ENCODE peak calls at places on chromosomes 12 and 14, in nine cellular contexts. U is WTC11, O is endothelial cell, D is endothelial cell of umbilical vein, P is neural crest cell, Y is body of pancreas, X is activated B cell treated with CpG ODN at 0.5 μM for 24 hours, K is fibroblast of mammary gland, T is choroid plexus epithelial cell. J is an unnamed sample.
A peak's percentile ranks its signal among the peaks of the same experiment; 100 is the strongest.

GRCh38 chr12:46507766-46508165 is 135.2 kb upstream of the SLC38A2 start:
- DNase-seq in P (no peak), Y (no peak), D (no peak), O (no peak), K (peak; percentile 28), T (no peak), U (no peak), X (no peak), J (no peak)

GRCh38 chr12:32780111-32780510 is 24.4 kb upstream of the YARS2 start:
- DNase-seq in D (no peak), Y (no peak), P (no peak), K (peak; percentile 7), T (peak; percentile 33), O (no peak), U (no peak), X (no peak), J (no peak)

GRCh38 chr12:26451763-26452162 is 256.4 kb downstream of the SSPN start:
- DNase-seq in D (no peak), P (no peak), Y (no peak), O (no peak), X (no peak), U (no peak), T (no peak), K (no peak), J (no peak)

GRCh38 chr14:64745511-64746041 is 41.4 kb downstream of the PLEKHG3 start:
- DNase-seq in Y (no peak), T (peak; percentile 72), X (no peak), D (no peak), K (no peak), U (no peak), P (no peak), O (no peak), J (no peak)

GRCh38 chr14:69535230-69535848 is 39.3 kb downstream of the CCDC177 start:
- DNase-seq in T (peak; percentile 67), X (no peak), O (peak; percentile 64), Y (peak; percentile 34), K (peak; percentile 63), D (peak; percentile 34), P (peak; percentile 62), U (peak; percentile 75), J (no peak)

GRCh38 chr14:90319173-90319572 is 12.6 kb downstream of the NRDE2 start:
- DNase-seq in T (peak; percentile 21), P (no peak), U (no peak), K (peak; percentile 23), Y (no peak), O (no peak), X (no peak), D (no peak), J (no peak)

GRCh38 chr14:64474041-64474440 is 8.7 kb downstream of the AKAP5 start:
- DNase-seq in Y (no peak), P (no peak), D (no peak), U (no peak), K (no peak), O (no peak), T (no peak), X (no peak), J (no peak)

GRCh38 chr12:80861636-80862378 is 75.9 kb downstream of the LIN7A start:
- DNase-seq in X (no peak), K (peak; percentile 79), Y (no peak), D (no peak), U (no peak), T (peak; percentile 50), P (no peak), O (no peak), J (no peak)

GRCh38 chr12:15372313-15372712 is 50.0 kb downstream of the PTPRO start:
- DNase-seq in D (no peak), Y (no peak), U (no peak), O (no peak), X (no peak), P (no peak), T (no peak), K (no peak), J (no peak)

GRCh38 chr12:64714551-64714968 is 44.6 kb downstream of the GNS start:
- DNase-seq in O (no peak), T (no peak), X (no peak), K (no peak), U (no peak), D (no peak), Y (no peak), P (no peak), J (no peak)

GRCh38 chr12:126891789-126892188 is 1375.2 kb upstream of the TMEM132C start:
- DNase-seq in T (no peak), U (no peak), Y (no peak), D (no peak), K (no peak), O (no peak), X (no peak), P (no peak), J (no peak)

GRCh38 chr12:32811686-32812392 is 56.1 kb upstream of the YARS2 start:
- DNase-seq in Y (no peak), U (no peak), X (no peak), P (no peak), T (no peak), O (no peak), D (no peak), K (peak; percentile 2), J (no peak)

GRCh38 chr14:76595266-76595665 is 166.0 kb upstream of the VASH1 start:
- DNase-seq in P (no peak), O (no peak), U (no peak), K (peak; percentile 2), X (no peak), Y (no peak), T (no peak), D (no peak), J (no peak)

GRCh38 chr12:93540506-93540905 is 32.0 kb upstream of the SOCS2 start:
- DNase-seq in Y (no peak), K (peak; percentile 16), P (no peak), U (no peak), D (peak; percentile 72), T (no peak), O (no peak), X (no peak), J (no peak)
- TF ChIP-seq CTCF in Y (no peak), K (no peak), P (no peak), U (no peak), D (no peak), T (no peak), O (no peak), X (no peak), J (no peak)

GRCh38 chr14:61653507-61653906 is 41.8 kb upstream of the HIF1A start:
- DNase-seq in Y (no peak), T (peak; percentile 70), K (peak; percentile 88), X (no peak), O (peak; percentile 51), D (peak; percentile 92), U (no peak), P (no peak), J (no peak)
- TF ChIP-seq CTCF in Y (no peak), T (no peak), K (no peak), X (no peak), O (no peak), D (no peak), U (no peak), P (no peak), J (no peak)

GRCh38 chr12:3280967-3281366 is 203.8 kb downstream of the TSPAN9 start:
- DNase-seq in T (no peak), P (no peak), K (no peak), X (no peak), D (no peak), Y (no peak), O (no peak), U (no peak), J (no peak)

GRCh38 chr12:3284411-3284810 is 206.6 kb upstream of the PRMT8 start:
- DNase-seq in K (no peak), Y (no peak), O (no peak), D (no peak), X (no peak), U (no peak), T (no peak), P (no peak), J (no peak)

GRCh38 chr12:3281588-3282150 is 204.5 kb downstream of the TSPAN9 start:
- DNase-seq in T (no peak), K (no peak), O (no peak), Y (no peak), X (no peak), D (no peak), P (no peak), U (no peak), J (no peak)

GRCh38 chr12:3283137-3283680 is 206.0 kb downstream of the TSPAN9 start:
- DNase-seq in T (no peak), X (no peak), D (no peak), O (no peak), U (no peak), P (no peak), K (no peak), Y (no peak), J (no peak)

GRCh38 chr12:3282271-3282670 is 205.1 kb downstream of the TSPAN9 start:
- DNase-seq in P (no peak), U (no peak), Y (no peak), K (no peak), T (no peak), X (no peak), O (no peak), D (no peak), J (no peak)
- TF ChIP-seq CTCF in P (no peak), U (no peak), Y (no peak), K (no peak), T (no peak), X (no peak), O (no peak), D (no peak), J (no peak)

GRCh38 chr12:130183585-130184370 is 21.5 kb downstream of the FZD10 start:
- DNase-seq in P (no peak), K (no peak), U (no peak), Y (no peak), O (no peak), D (no peak), T (no peak), X (no peak), J (peak; percentile 53)

GRCh38 chr12:130186101-130186465 is 23.8 kb downstream of the FZD10 start:
- DNase-seq in Y (no peak), P (no peak), O (no peak), D (no peak), U (no peak), T (no peak), X (no peak), K (no peak), J (no peak)

GRCh38 chr12:130185455-130186100 is 23.3 kb downstream of the FZD10 start:
- DNase-seq in D (no peak), U (no peak), T (no peak), O (no peak), P (no peak), X (no peak), K (no peak), Y (no peak), J (peak; percentile 65)

GRCh38 chr12:130184531-130185090 is 22.3 kb downstream of the FZD10 start:
- DNase-seq in D (no peak), O (no peak), U (no peak), X (no peak), K (no peak), Y (no peak), T (no peak), P (no peak), J (no peak)

DNA sequence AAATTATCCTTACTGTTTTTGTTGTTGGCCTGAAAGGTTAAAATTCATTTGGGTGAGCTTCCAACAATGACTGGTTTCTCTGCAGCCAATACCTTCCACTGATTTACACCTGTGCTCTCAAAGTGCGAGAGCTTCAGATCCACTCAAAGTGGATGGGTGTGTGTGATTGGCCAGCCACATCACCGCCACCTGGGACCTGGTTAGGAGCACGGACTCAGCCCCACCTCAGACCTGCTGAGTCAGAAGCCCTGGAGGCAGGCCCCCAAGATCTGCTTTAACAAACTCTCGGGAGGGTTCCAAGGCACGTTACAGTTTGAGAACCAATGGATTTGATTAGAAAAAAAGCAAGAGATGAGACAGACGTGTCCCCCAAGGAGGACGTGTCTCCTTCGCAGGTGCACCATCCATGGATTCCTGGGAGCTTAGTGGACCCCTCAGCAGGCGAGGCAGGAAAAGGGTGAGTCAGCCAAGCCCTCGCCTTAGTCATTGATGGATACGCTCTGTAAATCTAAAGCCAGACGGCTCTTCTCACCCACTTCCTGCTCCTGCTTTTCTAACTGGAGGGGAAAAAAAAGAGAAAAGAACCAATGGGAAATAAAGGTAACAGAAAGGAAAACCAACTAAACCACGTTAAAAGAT is 24.5 kb downstream of the FZD10 start:
- DNase-seq in U (no peak), T (no peak), K (no peak), X (no peak), P (no peak), O (no peak), Y (no peak), D (no peak), J (no peak)
- TF ChIP-seq CTCF in U (no peak), T (no peak), K (no peak), X (no peak), P (no peak), O (no peak), Y (no peak), D (no peak), J (no peak)